ENCODE peak calls at places on chromosomes 11 and 22, in six cellular contexts. One of them, this sample, is unnamed.

GRCh38 chr22:23220485-23221350 is 40.4 kb downstream of the BCR start:
- DNase-seq in PC-9: peak
- DNase-seq in cardiac muscle cell: peak
- DNase-seq in hepatocyte: no peak
- DNase-seq in A673: no peak
- DNase-seq in tibial artery: no peak
- DNase-seq in this sample: no peak

GRCh38 chr11:68692881-68693483 is 8.6 kb downstream of the GAL start:
- DNase-seq in hepatocyte: no peak
- DNase-seq in tibial artery: no peak
- DNase-seq in A673: no peak
- DNase-seq in cardiac muscle cell: no peak
- DNase-seq in PC-9: no peak
- DNase-seq in this sample: no peak

GRCh38 chr11:36048496-36049247 is 104.8 kb downstream of the LDLRAD3 start:
- DNase-seq in PC-9: no peak
- DNase-seq in cardiac muscle cell: peak
- DNase-seq in A673: no peak
- DNase-seq in hepatocyte: peak
- DNase-seq in tibial artery: no peak
- DNase-seq in this sample: no peak

GRCh38 chr22:43624144-43624998 is 187.7 kb downstream of the EFCAB6 start:
- DNase-seq in tibial artery: no peak
- DNase-seq in A673: no peak
- DNase-seq in hepatocyte: no peak
- DNase-seq in cardiac muscle cell: no peak
- DNase-seq in PC-9: peak
- DNase-seq in this sample: no peak

GRCh38 chr22:23547818-23548500 is 32.1 kb downstream of the IGLL1 start:
- DNase-seq in A673: no peak
- DNase-seq in cardiac muscle cell: no peak
- DNase-seq in tibial artery: peak
- DNase-seq in hepatocyte: no peak
- DNase-seq in PC-9: no peak
- DNase-seq in this sample: no peak

GRCh38 chr22:22802346-22802970 is 85.2 kb upstream of the IGLL5 start:
- DNase-seq in hepatocyte: no peak
- DNase-seq in cardiac muscle cell: peak
- DNase-seq in PC-9: no peak
- DNase-seq in tibial artery: peak
- DNase-seq in A673: peak
- DNase-seq in this sample: no peak

GRCh38 chr22:45999379-45999971 is 22.5 kb upstream of the WNT7B start:
- DNase-seq in A673: no peak
- DNase-seq in PC-9: no peak
- DNase-seq in hepatocyte: no peak
- DNase-seq in tibial artery: no peak
- DNase-seq in cardiac muscle cell: no peak
- DNase-seq in this sample: no peak

GRCh38 chr11:267491-267994 is 10.7 kb upstream of the NLRP6 start:
- DNase-seq in tibial artery: peak
- DNase-seq in PC-9: peak
- DNase-seq in A673: no peak
- DNase-seq in hepatocyte: no peak
- DNase-seq in cardiac muscle cell: no peak
- DNase-seq in this sample: no peak

GRCh38 chr11:119591836-119592310 is 137.1 kb downstream of the NECTIN1 start:
- DNase-seq in PC-9: peak
- DNase-seq in tibial artery: no peak
- DNase-seq in A673: no peak
- DNase-seq in cardiac muscle cell: no peak
- DNase-seq in hepatocyte: no peak
- DNase-seq in this sample: peak

GRCh38 chr11:11841605-11842425 is at the start of gene USP47:
- DNase-seq in A673: peak
- DNase-seq in tibial artery: peak
- DNase-seq in cardiac muscle cell: peak
- DNase-seq in hepatocyte: peak
- DNase-seq in PC-9: peak
- DNase-seq in this sample: no peak

GRCh38 chr11:100691886-100692285 is 4.8 kb downstream of the ARHGAP42 start:
- DNase-seq in hepatocyte: no peak
- DNase-seq in tibial artery: no peak
- DNase-seq in A673: no peak
- DNase-seq in cardiac muscle cell: no peak
- DNase-seq in PC-9: peak
- DNase-seq in this sample: no peak

GRCh38 chr22:37428649-37429586 is 1.6 kb upstream of the ELFN2 start:
- DNase-seq in PC-9: no peak
- DNase-seq in hepatocyte: peak
- DNase-seq in cardiac muscle cell: peak
- DNase-seq in tibial artery: no peak
- DNase-seq in A673: peak
- DNase-seq in this sample: no peak

GRCh38 chr11:119318240-119319135 is 1.6 kb upstream of the MCAM start:
- DNase-seq in cardiac muscle cell: peak
- DNase-seq in tibial artery: peak
- DNase-seq in A673: no peak
- DNase-seq in hepatocyte: no peak
- DNase-seq in PC-9: peak
- DNase-seq in this sample: peak

GRCh38 chr11:111422494-111423249 is 43.6 kb upstream of the POU2AF1 start:
- DNase-seq in A673: peak
- DNase-seq in tibial artery: no peak
- DNase-seq in PC-9: peak
- DNase-seq in hepatocyte: peak
- DNase-seq in cardiac muscle cell: peak
- DNase-seq in this sample: no peak

GRCh38 chr11:85934599-85935169 is 79.5 kb downstream of the CCDC83 start:
- DNase-seq in PC-9: no peak
- DNase-seq in A673: no peak
- DNase-seq in tibial artery: no peak
- DNase-seq in cardiac muscle cell: peak
- DNase-seq in hepatocyte: no peak
- DNase-seq in this sample: no peak

GRCh38 chr11:62546937-62547625 is 475 bp upstream of the AHNAK start:
- DNase-seq in PC-9: peak
- DNase-seq in tibial artery: no peak
- DNase-seq in cardiac muscle cell: peak
- DNase-seq in hepatocyte: peak
- DNase-seq in A673: peak
- DNase-seq in this sample: no peak

GRCh38 chr11:8867856-8868705 is 42.9 kb upstream of the AKIP1 start:
- DNase-seq in hepatocyte: no peak
- DNase-seq in cardiac muscle cell: peak
- DNase-seq in tibial artery: no peak
- DNase-seq in A673: peak
- DNase-seq in PC-9: peak
- DNase-seq in this sample: no peak

GRCh38 chr22:43504666-43505261 is 93.0 kb downstream of the MPPED1 start:
- DNase-seq in hepatocyte: no peak
- DNase-seq in A673: no peak
- DNase-seq in PC-9: no peak
- DNase-seq in tibial artery: no peak
- DNase-seq in cardiac muscle cell: no peak
- DNase-seq in this sample: no peak

GRCh38 chr11:130769782-130770565 is 146.3 kb downstream of the SNX19 start:
- DNase-seq in PC-9: no peak
- DNase-seq in A673: no peak
- DNase-seq in cardiac muscle cell: no peak
- DNase-seq in hepatocyte: no peak
- DNase-seq in tibial artery: no peak
- DNase-seq in this sample: no peak

GRCh38 chr22:41660416-41660815 is 28.3 kb downstream of the SNU13 start:
- DNase-seq in A673: no peak
- DNase-seq in tibial artery: peak
- DNase-seq in hepatocyte: no peak
- DNase-seq in PC-9: no peak
- DNase-seq in cardiac muscle cell: no peak
- DNase-seq in this sample: no peak

GRCh38 chr11:31628111-31628510 is 118.5 kb downstream of the ELP4 start:
- DNase-seq in PC-9: no peak
- DNase-seq in tibial artery: no peak
- DNase-seq in A673: no peak
- DNase-seq in hepatocyte: no peak
- DNase-seq in cardiac muscle cell: no peak
- DNase-seq in this sample: no peak

GRCh38 chr11:74570266-74571061 is 21.9 kb upstream of the POLD3 start:
- DNase-seq in A673: peak
- DNase-seq in tibial artery: no peak
- DNase-seq in cardiac muscle cell: peak
- DNase-seq in hepatocyte: peak
- DNase-seq in PC-9: peak
- DNase-seq in this sample: no peak

DNA sequence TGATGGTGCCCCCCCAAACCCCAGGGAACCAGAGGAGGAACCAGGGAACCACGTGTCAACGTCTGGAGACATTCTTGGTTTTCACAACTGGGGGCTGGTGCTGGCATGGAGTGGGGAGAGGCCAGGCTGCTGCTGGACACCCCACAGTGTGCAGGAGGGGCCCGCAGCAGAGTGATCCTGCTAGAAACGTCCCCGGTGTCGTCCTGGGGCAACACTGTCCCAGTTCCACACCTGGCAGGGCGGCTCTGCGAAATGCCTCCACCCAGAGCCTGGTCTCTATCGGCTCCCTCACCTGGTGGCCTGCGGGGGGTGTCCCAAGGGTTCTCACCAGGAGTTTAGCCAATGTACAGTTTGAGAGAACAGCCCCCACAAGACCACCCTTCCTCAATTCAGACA is 226.3 kb downstream of the CTTN start:
- DNase-seq in PC-9: no peak
- DNase-seq in cardiac muscle cell: no peak
- DNase-seq in A673: no peak
- DNase-seq in tibial artery: no peak
- DNase-seq in hepatocyte: no peak
- DNase-seq in this sample: no peak
- H3K27ac ChIP-seq in PC-9: no peak
- H3K27ac ChIP-seq in cardiac muscle cell: no peak
- H3K27ac ChIP-seq in A673: no peak
- H3K27ac ChIP-seq in tibial artery: no peak
- H3K27ac ChIP-seq in hepatocyte: no peak
- H3K27ac ChIP-seq in this sample: no peak

GRCh38 chr11:120958185-120958584 is 65.7 kb upstream of the TBCEL start:
- DNase-seq in hepatocyte: no peak
- DNase-seq in A673: no peak
- DNase-seq in PC-9: no peak
- DNase-seq in cardiac muscle cell: no peak
- DNase-seq in tibial artery: no peak
- DNase-seq in this sample: no peak
- H3K27ac ChIP-seq in hepatocyte: no peak
- H3K27ac ChIP-seq in A673: no peak
- H3K27ac ChIP-seq in PC-9: no peak
- H3K27ac ChIP-seq in cardiac muscle cell: no peak
- H3K27ac ChIP-seq in tibial artery: no peak
- H3K27ac ChIP-seq in this sample: no peak

DNA sequence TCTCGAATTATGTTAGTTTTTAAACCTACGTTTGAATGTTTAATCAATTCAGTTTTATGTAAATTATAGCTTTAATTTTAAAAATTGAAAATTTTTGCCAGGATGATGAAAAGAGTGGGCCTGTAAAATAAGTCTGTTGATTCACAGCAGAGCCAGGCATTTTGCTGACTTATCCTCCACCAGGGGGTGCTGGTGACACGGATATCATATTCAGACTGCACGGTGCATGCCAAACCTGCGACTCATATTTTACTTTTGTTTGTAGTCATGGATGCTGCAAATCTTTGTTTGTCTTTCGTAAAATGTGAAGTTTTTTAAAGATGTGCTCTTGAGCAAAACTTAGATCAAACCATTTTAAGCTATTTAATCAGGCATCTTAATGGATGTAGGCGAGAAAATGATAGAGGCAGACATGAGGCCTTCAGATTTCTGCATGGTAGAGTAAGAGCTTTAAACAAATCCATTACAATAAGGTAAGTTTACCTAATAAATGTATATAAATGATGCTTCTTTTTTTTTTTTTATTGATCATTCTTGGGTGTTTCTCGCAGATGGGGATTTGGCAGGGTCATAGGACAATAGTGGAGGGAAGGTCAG is 3.6 kb upstream of the OR8B3 start:
- DNase-seq in cardiac muscle cell: peak
- DNase-seq in PC-9: peak
- DNase-seq in A673: peak
- DNase-seq in tibial artery: no peak
- DNase-seq in hepatocyte: peak
- DNase-seq in this sample: peak
- H3K27ac ChIP-seq in cardiac muscle cell: no peak
- H3K27ac ChIP-seq in PC-9: no peak
- H3K27ac ChIP-seq in A673: no peak
- H3K27ac ChIP-seq in tibial artery: no peak
- H3K27ac ChIP-seq in hepatocyte: no peak
- H3K27ac ChIP-seq in this sample: no peak

GRCh38 chr11:57203882-57204281 is 22.1 kb downstream of the LRRC55 start:
- DNase-seq in cardiac muscle cell: no peak
- DNase-seq in A673: no peak
- DNase-seq in tibial artery: no peak
- DNase-seq in hepatocyte: no peak
- DNase-seq in PC-9: no peak
- DNase-seq in this sample: no peak
- H3K27ac ChIP-seq in cardiac muscle cell: no peak
- H3K27ac ChIP-seq in A673: no peak
- H3K27ac ChIP-seq in tibial artery: no peak
- H3K27ac ChIP-seq in hepatocyte: no peak
- H3K27ac ChIP-seq in PC-9: no peak
- H3K27ac ChIP-seq in this sample: no peak

GRCh38 chr11:83684071-83684470 is 397.9 kb upstream of the CCDC90B start:
- DNase-seq in tibial artery: no peak
- DNase-seq in PC-9: no peak
- DNase-seq in cardiac muscle cell: no peak
- DNase-seq in hepatocyte: no peak
- DNase-seq in A673: no peak
- DNase-seq in this sample: no peak
- H3K27ac ChIP-seq in tibial artery: no peak
- H3K27ac ChIP-seq in PC-9: no peak
- H3K27ac ChIP-seq in cardiac muscle cell: no peak
- H3K27ac ChIP-seq in hepatocyte: no peak
- H3K27ac ChIP-seq in A673: no peak
- H3K27ac ChIP-seq in this sample: no peak

GRCh38 chr11:69874984-69875673 is 55.9 kb upstream of the FGF3 start:
- DNase-seq in tibial artery: peak
- DNase-seq in hepatocyte: no peak
- DNase-seq in cardiac muscle cell: no peak
- DNase-seq in PC-9: peak
- DNase-seq in A673: no peak
- DNase-seq in this sample: no peak

GRCh38 chr11:69878144-69878883 is 59.1 kb upstream of the FGF3 start:
- DNase-seq in PC-9: peak
- DNase-seq in hepatocyte: no peak
- DNase-seq in tibial artery: peak
- DNase-seq in A673: no peak
- DNase-seq in cardiac muscle cell: no peak
- DNase-seq in this sample: no peak

GRCh38 chr11:69878927-69879733 is 59.9 kb upstream of the FGF3 start:
- DNase-seq in cardiac muscle cell: no peak
- DNase-seq in hepatocyte: no peak
- DNase-seq in PC-9: peak
- DNase-seq in tibial artery: peak
- DNase-seq in A673: no peak
- DNase-seq in this sample: no peak

GRCh38 chr11:69876013-69876412 is 56.8 kb upstream of the FGF3 start:
- DNase-seq in A673: no peak
- DNase-seq in cardiac muscle cell: no peak
- DNase-seq in hepatocyte: no peak
- DNase-seq in PC-9: no peak
- DNase-seq in tibial artery: peak
- DNase-seq in this sample: no peak

GRCh38 chr11:69877235-69877634 is 58.0 kb upstream of the FGF3 start:
- DNase-seq in hepatocyte: no peak
- DNase-seq in A673: no peak
- DNase-seq in cardiac muscle cell: no peak
- DNase-seq in tibial artery: peak
- DNase-seq in PC-9: peak
- DNase-seq in this sample: no peak
- H3K27ac ChIP-seq in hepatocyte: no peak
- H3K27ac ChIP-seq in A673: no peak
- H3K27ac ChIP-seq in cardiac muscle cell: no peak
- H3K27ac ChIP-seq in tibial artery: no peak
- H3K27ac ChIP-seq in PC-9: no peak
- H3K27ac ChIP-seq in this sample: no peak